ENCODE peak calls at places on chromosomes 11 and 22, in nine cellular contexts. F is A549, K is pancreas, Z is thoracic aorta, P is HFF-Myc, Y is AG04449, T is adrenal gland, B is HAP-1, S is iPS DF 6.9. M is an unnamed sample.

GRCh38 chr11:10489444-10489785 is 34.4 kb downstream of the AMPD3 start:
- DNase-seq in F (no peak), K (no peak), Z (no peak), P (no peak), Y (no peak), T (peak), B (no peak), S (no peak), M (no peak)

GRCh38 chr11:65208785-65209710 is 27.3 kb downstream of the CAPN1 start:
- DNase-seq in F (no peak), K (no peak), Z (no peak), P (no peak), Y (no peak), T (peak), B (no peak), S (no peak), M (no peak)

GRCh38 chr22:27751277-27752070 is 50.1 kb downstream of the MN1 start:
- DNase-seq in F (no peak), K (no peak), Z (no peak), P (no peak), Y (no peak), T (no peak), B (no peak), S (no peak), M (no peak)

GRCh38 chr11:68659158-68659921 is 25.0 kb upstream of the GAL start:
- DNase-seq in F (peak), K (no peak), Z (no peak), P (peak), Y (peak), T (peak), B (peak), S (no peak), M (peak)

GRCh38 chr11:77093987-77094840 is 8.4 kb upstream of the OMP start:
- DNase-seq in F (no peak), K (peak), Z (no peak), P (no peak), Y (no peak), T (no peak), B (no peak), S (no peak), M (no peak)

GRCh38 chr11:104043137-104043536 is 6.7 kb downstream of the DDI1 start:
- DNase-seq in F (no peak), K (no peak), Z (no peak), P (no peak), Y (no peak), T (no peak), B (no peak), S (no peak), M (peak)

GRCh38 chr11:88552377-88553029 is 215.0 kb upstream of the CTSC start:
- DNase-seq in F (peak), K (no peak), Z (no peak), P (peak), Y (no peak), T (peak), B (peak), S (peak), M (peak)

GRCh38 chr22:48572951-48573350 is 1254.7 kb downstream of the BRD1 start:
- DNase-seq in F (no peak), K (peak), Z (no peak), P (no peak), Y (no peak), T (no peak), B (no peak), S (no peak), M (no peak)

GRCh38 chr11:876550-876949 is 33.9 kb downstream of the TSPAN4 start:
- DNase-seq in F (no peak), K (peak), Z (no peak), P (no peak), Y (no peak), T (peak), B (no peak), S (no peak), M (peak)

GRCh38 chr11:83070044-83070877 is 1.4 kb downstream of the RAB30 start:
- DNase-seq in F (no peak), K (no peak), Z (no peak), P (no peak), Y (peak), T (peak), B (peak), S (no peak), M (peak)

GRCh38 chr11:72306186-72306585 is 62.2 kb upstream of the PHOX2A start:
- DNase-seq in F (no peak), K (no peak), Z (no peak), P (no peak), Y (no peak), T (no peak), B (no peak), S (no peak), M (no peak)

GRCh38 chr11:43868852-43869567 is 11.6 kb upstream of the ALKBH3 start:
- DNase-seq in F (no peak), K (no peak), Z (no peak), P (no peak), Y (peak), T (peak), B (no peak), S (no peak), M (peak)

GRCh38 chr11:44797886-44798683 is 71.3 kb downstream of the TSPAN18 start:
- DNase-seq in F (no peak), K (no peak), Z (no peak), P (no peak), Y (no peak), T (no peak), B (peak), S (peak), M (peak)

GRCh38 chr11:12206529-12206928 is 96.1 kb downstream of the MICAL2 start:
- DNase-seq in F (no peak), K (no peak), Z (no peak), P (no peak), Y (no peak), T (no peak), B (no peak), S (no peak), M (no peak)

GRCh38 chr11:16613401-16614381 is 124.8 kb upstream of the C11orf58 start:
- DNase-seq in F (peak), K (peak), Z (no peak), P (peak), Y (no peak), T (peak), B (peak), S (no peak), M (peak)

GRCh38 chr11:67014343-67014742 is 8.6 kb upstream of the SYT12 start:
- DNase-seq in F (no peak), K (no peak), Z (no peak), P (no peak), Y (no peak), T (no peak), B (no peak), S (no peak), M (no peak)

GRCh38 chr11:94938399-94939055 is 34.8 kb downstream of the CWC15 start:
- DNase-seq in F (no peak), K (no peak), Z (no peak), P (no peak), Y (peak), T (peak), B (no peak), S (no peak), M (peak)

GRCh38 chr22:38346506-38346905 is 29.3 kb upstream of the CSNK1E start:
- DNase-seq in F (no peak), K (peak), Z (no peak), P (no peak), Y (no peak), T (no peak), B (peak), S (no peak), M (no peak)

GRCh38 chr22:20650294-20651207 is 123.4 kb upstream of the SERPIND1 start:
- DNase-seq in F (no peak), K (no peak), Z (no peak), P (no peak), Y (no peak), T (no peak), B (no peak), S (no peak), M (peak)

GRCh38 chr11:12318791-12319733 is 58.3 kb upstream of the PARVA start:
- DNase-seq in F (no peak), K (no peak), Z (no peak), P (peak), Y (peak), T (no peak), B (peak), S (no peak), M (peak)

GRCh38 chr11:67507242-67507890 is 596 bp downstream of the CDK2AP2 start:
- DNase-seq in F (peak), K (no peak), Z (peak), P (peak), Y (no peak), T (peak), B (peak), S (no peak), M (no peak)

GRCh38 chr11:131392528-131393255 is 22.3 kb downstream of the NTM start:
- DNase-seq in F (no peak), K (no peak), Z (no peak), P (no peak), Y (no peak), T (no peak), B (no peak), S (peak), M (no peak)

GRCh38 chr22:32473388-32473952 is 1.1 kb upstream of the FBXO7 start:
- DNase-seq in F (peak), K (no peak), Z (no peak), P (peak), Y (no peak), T (peak), B (peak), S (peak), M (peak)

GRCh38 chr11:1870721-1871466 is 18.0 kb downstream of the LSP1 start:
- DNase-seq in F (no peak), K (peak), Z (no peak), P (no peak), Y (no peak), T (peak), B (no peak), S (no peak), M (peak)

GRCh38 chr22:17733484-17733883 is 40.8 kb downstream of the BID start:
- DNase-seq in F (no peak), K (no peak), Z (no peak), P (no peak), Y (no peak), T (no peak), B (no peak), S (no peak), M (no peak)

GRCh38 chr11:6609502-6610015 is 2.5 kb downstream of the TAF10 start:
- DNase-seq in F (no peak), K (no peak), Z (no peak), P (no peak), Y (no peak), T (no peak), B (no peak), S (no peak), M (no peak)

GRCh38 chr22:47691152-47691895 is 928.9 kb downstream of the TBC1D22A start:
- DNase-seq in F (no peak), K (no peak), Z (no peak), P (no peak), Y (no peak), T (no peak), B (no peak), S (no peak), M (no peak)

GRCh38 chr11:46912526-46913150 is 5.7 kb downstream of the LRP4 start:
- DNase-seq in F (no peak), K (no peak), Z (no peak), P (no peak), Y (no peak), T (no peak), B (peak), S (peak), M (no peak)

GRCh38 chr11:46914910-46915309 is 3.4 kb downstream of the LRP4 start:
- DNase-seq in F (no peak), K (no peak), Z (no peak), P (no peak), Y (no peak), T (peak), B (no peak), S (no peak), M (no peak)

GRCh38 chr11:46916251-46916650 is 2.1 kb downstream of the LRP4 start:
- DNase-seq in F (no peak), K (no peak), Z (no peak), P (no peak), Y (no peak), T (no peak), B (no peak), S (no peak), M (no peak)

GRCh38 chr11:46913484-46913883 is 4.9 kb downstream of the LRP4 start:
- DNase-seq in F (no peak), K (no peak), Z (no peak), P (no peak), Y (no peak), T (no peak), B (no peak), S (no peak), M (no peak)

GRCh38 chr11:46914363-46914762 is 4.0 kb downstream of the LRP4 start:
- DNase-seq in F (no peak), K (no peak), Z (no peak), P (no peak), Y (no peak), T (peak), B (no peak), S (no peak), M (no peak)
- H3K4me3 ChIP-seq in F (no peak), K (no peak), Z (no peak), P (no peak), Y (no peak), T (no peak), B (no peak), S (no peak), M (no peak)

GRCh38 chr11:46574656-46575055 is 19.2 kb downstream of the AMBRA1 start:
- DNase-seq in F (no peak), K (no peak), Z (no peak), P (no peak), Y (no peak), T (no peak), B (no peak), S (no peak), M (no peak)
- H3K4me3 ChIP-seq in F (no peak), K (no peak), Z (no peak), P (no peak), Y (no peak), T (no peak), B (no peak), S (no peak), M (no peak)

GRCh38 chr22:49934891-49935557 is 16.6 kb downstream of the CRELD2 start:
- DNase-seq in F (no peak), K (peak), Z (no peak), P (no peak), Y (no peak), T (peak), B (peak), S (no peak), M (peak)

GRCh38 chr22:49934144-49934890 is 15.9 kb downstream of the CRELD2 start:
- DNase-seq in F (no peak), K (peak), Z (no peak), P (no peak), Y (no peak), T (peak), B (no peak), S (no peak), M (peak)

GRCh38 chr22:49936973-49937757 is 18.7 kb downstream of the CRELD2 start:
- DNase-seq in F (no peak), K (peak), Z (no peak), P (no peak), Y (no peak), T (no peak), B (no peak), S (no peak), M (no peak)

GRCh38 chr22:49936018-49936972 is 17.9 kb downstream of the CRELD2 start:
- DNase-seq in F (no peak), K (peak), Z (peak), P (no peak), Y (no peak), T (peak), B (peak), S (no peak), M (peak)

GRCh38 chr22:49935561-49935960 is 17.1 kb downstream of the CRELD2 start:
- DNase-seq in F (no peak), K (peak), Z (no peak), P (no peak), Y (no peak), T (peak), B (peak), S (no peak), M (peak)
- H3K4me3 ChIP-seq in F (peak), K (no peak), Z (peak), P (no peak), Y (peak), T (peak), B (no peak), S (peak), M (peak)

DNA sequence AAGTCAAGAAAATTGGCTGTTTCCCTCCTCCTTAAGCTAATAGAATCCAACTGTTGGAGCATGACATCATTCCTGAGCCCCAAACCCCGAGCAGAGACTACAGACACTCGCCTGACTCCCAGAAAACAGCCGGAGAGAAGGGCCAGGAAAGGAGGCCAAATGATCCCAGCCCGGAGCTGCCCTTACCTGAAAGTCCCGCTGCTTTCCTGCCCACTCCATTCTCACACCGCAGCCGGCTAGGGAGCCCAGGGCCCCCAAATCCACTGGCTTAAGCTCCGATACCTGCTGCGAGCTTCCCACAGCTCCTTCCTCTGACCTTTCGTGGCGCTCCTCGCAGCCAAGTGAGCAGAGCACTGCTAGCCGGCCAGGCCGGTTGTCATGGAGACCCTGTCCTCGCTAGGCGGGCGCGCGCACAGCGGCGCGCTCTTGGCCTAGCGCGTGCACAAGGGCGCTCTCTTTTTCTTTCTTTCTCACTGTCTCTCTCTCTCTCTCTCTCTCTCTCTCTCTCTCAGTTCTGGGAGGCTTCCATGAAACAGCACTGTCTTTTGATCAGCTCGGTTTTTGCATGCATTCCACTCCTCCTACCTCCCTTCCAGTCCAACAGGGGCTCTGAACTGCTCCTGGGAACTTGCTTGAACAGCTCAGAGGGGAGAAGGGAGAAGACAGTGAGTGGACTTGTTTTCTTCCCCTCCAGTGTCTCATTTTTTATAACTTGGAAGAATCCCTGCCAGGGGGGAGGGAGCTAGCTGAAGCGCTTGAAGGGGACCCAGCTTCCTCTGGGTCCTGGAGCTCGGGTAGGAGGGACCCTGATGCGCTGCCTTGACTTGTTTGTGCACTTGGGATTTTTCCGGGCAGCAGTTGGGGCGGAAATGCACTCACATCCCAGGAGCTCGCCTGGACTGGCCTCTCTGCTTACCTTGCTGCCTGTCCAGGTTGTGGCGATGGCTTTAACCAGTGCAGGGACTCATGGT is 100.4 kb upstream of the AKIP1 start:
- DNase-seq in F (no peak), K (peak), Z (peak), P (no peak), Y (no peak), T (peak), B (no peak), S (no peak), M (peak)
- H3K4me3 ChIP-seq in F (no peak), K (peak), Z (peak), P (peak), Y (peak), T (peak), B (no peak), S (peak), M (peak)

GRCh38 chr11:19951558-19952083 is 208.7 kb downstream of the DBX1 start:
- DNase-seq in F (peak), K (no peak), Z (no peak), P (no peak), Y (no peak), T (no peak), B (peak), S (peak), M (peak)
- H3K4me3 ChIP-seq in F (no peak), K (no peak), Z (peak), P (no peak), Y (no peak), T (no peak), B (no peak), S (no peak), M (no peak)

GRCh38 chr11:78536933-78537332 is 37.7 kb downstream of the NARS2 start:
- DNase-seq in F (no peak), K (no peak), Z (no peak), P (no peak), Y (no peak), T (no peak), B (no peak), S (no peak), M (no peak)
- H3K4me3 ChIP-seq in F (no peak), K (no peak), Z (no peak), P (no peak), Y (no peak), T (no peak), B (no peak), S (no peak), M (no peak)

DNA sequence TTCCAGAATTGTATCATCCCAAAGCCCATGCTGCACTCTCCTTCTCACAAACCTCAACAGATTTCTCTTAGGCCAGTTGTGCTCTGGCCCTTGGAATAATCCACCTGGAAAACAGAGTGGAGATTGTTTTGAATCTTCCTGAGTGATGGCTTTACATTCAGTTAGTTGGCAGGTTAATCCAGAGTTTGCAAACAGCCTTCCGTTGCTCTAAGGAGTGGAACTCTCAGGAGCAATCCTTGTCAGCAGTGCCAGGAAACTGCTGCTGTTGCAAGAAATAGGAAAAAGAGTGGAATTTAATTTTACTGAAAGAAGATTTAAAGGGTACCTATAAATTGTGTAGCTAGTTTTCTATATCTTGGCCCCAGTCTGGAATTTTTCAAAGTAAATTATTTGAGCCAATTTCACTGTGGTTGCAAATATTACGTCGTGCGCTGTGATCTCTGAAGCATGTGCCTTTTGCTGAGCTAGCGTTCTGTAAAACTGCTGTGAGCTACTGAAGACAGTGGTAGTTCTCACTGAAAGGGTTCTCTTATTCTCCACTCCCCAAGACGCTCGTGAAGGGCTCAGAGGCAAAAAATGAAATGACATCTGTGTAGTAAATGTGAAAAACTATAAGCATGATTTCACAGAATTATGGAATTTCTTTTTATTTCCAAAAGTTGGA is 55.5 kb upstream of the SLC5A12 start:
- DNase-seq in F (no peak), K (no peak), Z (no peak), P (no peak), Y (no peak), T (no peak), B (no peak), S (no peak), M (peak)
- H3K4me3 ChIP-seq in F (no peak), K (no peak), Z (no peak), P (no peak), Y (no peak), T (no peak), B (no peak), S (no peak), M (no peak)

GRCh38 chr11:129591527-129591926 is 215.9 kb downstream of the BARX2 start:
- DNase-seq in F (no peak), K (no peak), Z (no peak), P (no peak), Y (no peak), T (no peak), B (no peak), S (no peak), M (no peak)
- H3K4me3 ChIP-seq in F (no peak), K (no peak), Z (no peak), P (no peak), Y (no peak), T (no peak), B (no peak), S (no peak), M (no peak)

GRCh38 chr11:59810911-59811259 is 307 bp upstream of the MRPL16 start:
- DNase-seq in F (no peak), K (no peak), Z (no peak), P (no peak), Y (no peak), T (no peak), B (no peak), S (no peak), M (no peak)
- H3K4me3 ChIP-seq in F (peak), K (peak), Z (peak), P (peak), Y (peak), T (peak), B (peak), S (peak), M (peak)

GRCh38 chr22:45398214-45398613 is 15.2 kb downstream of the SMC1B start:
- DNase-seq in F (no peak), K (no peak), Z (no peak), P (no peak), Y (no peak), T (no peak), B (no peak), S (no peak), M (no peak)
- H3K4me3 ChIP-seq in F (no peak), K (no peak), Z (no peak), P (no peak), Y (no peak), T (no peak), B (no peak), S (no peak), M (no peak)